ENCODE peak calls at places on chromosome 16, in seven cellular contexts. One of them, this sample, is unnamed.

GRCh38 chr16:81645303-81645702 is 133.8 kb upstream of the PLCG2 start:
- DNase-seq in breast epithelium: peak
- DNase-seq in upper lobe of right lung: no peak
- DNase-seq in BE2C: peak
- DNase-seq in transverse colon: peak
- DNase-seq in dorsolateral prefrontal cortex: peak
- DNase-seq in HL-60: no peak
- DNase-seq in this sample: no peak

GRCh38 chr16:5041604-5042133 is 7.9 kb upstream of the NAGPA start:
- DNase-seq in upper lobe of right lung: no peak
- DNase-seq in transverse colon: no peak
- DNase-seq in dorsolateral prefrontal cortex: no peak
- DNase-seq in HL-60: no peak
- DNase-seq in BE2C: no peak
- DNase-seq in breast epithelium: no peak
- DNase-seq in this sample: no peak

GRCh38 chr16:58222532-58223316 is 24.8 kb upstream of the CSNK2A2 start:
- DNase-seq in HL-60: no peak
- DNase-seq in transverse colon: no peak
- DNase-seq in breast epithelium: no peak
- DNase-seq in upper lobe of right lung: no peak
- DNase-seq in BE2C: no peak
- DNase-seq in dorsolateral prefrontal cortex: no peak
- DNase-seq in this sample: no peak

GRCh38 chr16:25692734-25693508 is 1.2 kb downstream of the HS3ST4 start:
- DNase-seq in breast epithelium: no peak
- DNase-seq in HL-60: no peak
- DNase-seq in BE2C: no peak
- DNase-seq in dorsolateral prefrontal cortex: no peak
- DNase-seq in transverse colon: no peak
- DNase-seq in upper lobe of right lung: no peak
- DNase-seq in this sample: no peak

GRCh38 chr16:47574091-47575054 is 113.2 kb downstream of the PHKB start:
- DNase-seq in dorsolateral prefrontal cortex: no peak
- DNase-seq in transverse colon: no peak
- DNase-seq in BE2C: no peak
- DNase-seq in breast epithelium: no peak
- DNase-seq in HL-60: no peak
- DNase-seq in upper lobe of right lung: no peak
- DNase-seq in this sample: no peak

GRCh38 chr16:3672571-3673041 is 18.1 kb downstream of the DNASE1 start:
- DNase-seq in HL-60: no peak
- DNase-seq in transverse colon: no peak
- DNase-seq in upper lobe of right lung: no peak
- DNase-seq in BE2C: no peak
- DNase-seq in breast epithelium: no peak
- DNase-seq in dorsolateral prefrontal cortex: no peak
- DNase-seq in this sample: no peak

GRCh38 chr16:87328846-87329245 is 11.7 kb upstream of the C16orf95 start:
- DNase-seq in BE2C: no peak
- DNase-seq in HL-60: no peak
- DNase-seq in dorsolateral prefrontal cortex: no peak
- DNase-seq in upper lobe of right lung: peak
- DNase-seq in transverse colon: peak
- DNase-seq in breast epithelium: no peak
- DNase-seq in this sample: no peak

GRCh38 chr16:4944333-4945281 is 7.7 kb upstream of the PPL start:
- DNase-seq in BE2C: peak
- DNase-seq in breast epithelium: peak
- DNase-seq in HL-60: peak
- DNase-seq in upper lobe of right lung: peak
- DNase-seq in dorsolateral prefrontal cortex: no peak
- DNase-seq in transverse colon: peak
- DNase-seq in this sample: peak

GRCh38 chr16:54280751-54281150 is 5.8 kb downstream of the IRX3 start:
- DNase-seq in upper lobe of right lung: no peak
- DNase-seq in breast epithelium: no peak
- DNase-seq in transverse colon: no peak
- DNase-seq in HL-60: no peak
- DNase-seq in BE2C: no peak
- DNase-seq in dorsolateral prefrontal cortex: no peak
- DNase-seq in this sample: no peak

GRCh38 chr16:68992521-68992920 is 112.9 kb upstream of the HAS3 start:
- DNase-seq in transverse colon: no peak
- DNase-seq in upper lobe of right lung: no peak
- DNase-seq in HL-60: no peak
- DNase-seq in dorsolateral prefrontal cortex: no peak
- DNase-seq in breast epithelium: no peak
- DNase-seq in BE2C: no peak
- DNase-seq in this sample: no peak

GRCh38 chr16:76335187-76335974 is 58.2 kb downstream of the CNTNAP4 start:
- DNase-seq in HL-60: no peak
- DNase-seq in breast epithelium: no peak
- DNase-seq in transverse colon: no peak
- DNase-seq in BE2C: no peak
- DNase-seq in dorsolateral prefrontal cortex: no peak
- DNase-seq in upper lobe of right lung: no peak
- DNase-seq in this sample: no peak

GRCh38 chr16:29972500-29972899 is 1.2 kb upstream of the TAOK2 start:
- DNase-seq in breast epithelium: no peak
- DNase-seq in dorsolateral prefrontal cortex: no peak
- DNase-seq in upper lobe of right lung: no peak
- DNase-seq in transverse colon: no peak
- DNase-seq in HL-60: no peak
- DNase-seq in BE2C: no peak
- DNase-seq in this sample: no peak

GRCh38 chr16:24508614-24509013 is 30.8 kb upstream of the RBBP6 start:
- DNase-seq in BE2C: no peak
- DNase-seq in upper lobe of right lung: no peak
- DNase-seq in dorsolateral prefrontal cortex: no peak
- DNase-seq in breast epithelium: no peak
- DNase-seq in HL-60: no peak
- DNase-seq in transverse colon: no peak
- DNase-seq in this sample: no peak

GRCh38 chr16:81277681-81278080 is 37.1 kb upstream of the GAN start:
- DNase-seq in breast epithelium: peak
- DNase-seq in dorsolateral prefrontal cortex: no peak
- DNase-seq in HL-60: no peak
- DNase-seq in transverse colon: peak
- DNase-seq in upper lobe of right lung: peak
- DNase-seq in BE2C: no peak
- DNase-seq in this sample: no peak

GRCh38 chr16:70576431-70577255 is 53.0 kb downstream of the SF3B3 start:
- DNase-seq in BE2C: no peak
- DNase-seq in breast epithelium: no peak
- DNase-seq in upper lobe of right lung: no peak
- DNase-seq in HL-60: peak
- DNase-seq in dorsolateral prefrontal cortex: peak
- DNase-seq in transverse colon: peak
- DNase-seq in this sample: no peak

GRCh38 chr16:26951950-26952349 is 114.8 kb upstream of the C16orf82 start:
- DNase-seq in transverse colon: no peak
- DNase-seq in dorsolateral prefrontal cortex: no peak
- DNase-seq in breast epithelium: no peak
- DNase-seq in BE2C: no peak
- DNase-seq in upper lobe of right lung: no peak
- DNase-seq in HL-60: no peak
- DNase-seq in this sample: no peak

GRCh38 chr16:52469775-52470174 is 77.2 kb downstream of the TOX3 start:
- DNase-seq in dorsolateral prefrontal cortex: no peak
- DNase-seq in upper lobe of right lung: no peak
- DNase-seq in HL-60: no peak
- DNase-seq in breast epithelium: no peak
- DNase-seq in BE2C: no peak
- DNase-seq in transverse colon: no peak
- DNase-seq in this sample: no peak

GRCh38 chr16:78871241-78871640 is 729.3 kb downstream of the MAF start:
- DNase-seq in dorsolateral prefrontal cortex: no peak
- DNase-seq in upper lobe of right lung: no peak
- DNase-seq in breast epithelium: no peak
- DNase-seq in HL-60: no peak
- DNase-seq in transverse colon: no peak
- DNase-seq in BE2C: no peak
- DNase-seq in this sample: no peak

GRCh38 chr16:57627184-57627871 is 1.1 kb upstream of the ADGRG1 start:
- DNase-seq in BE2C: no peak
- DNase-seq in breast epithelium: peak
- DNase-seq in dorsolateral prefrontal cortex: no peak
- DNase-seq in transverse colon: no peak
- DNase-seq in upper lobe of right lung: no peak
- DNase-seq in HL-60: no peak
- DNase-seq in this sample: no peak

GRCh38 chr16:24337013-24337412 is 80.9 kb downstream of the CACNG3 start:
- DNase-seq in BE2C: no peak
- DNase-seq in upper lobe of right lung: no peak
- DNase-seq in HL-60: no peak
- DNase-seq in breast epithelium: no peak
- DNase-seq in dorsolateral prefrontal cortex: no peak
- DNase-seq in transverse colon: no peak
- DNase-seq in this sample: no peak

GRCh38 chr16:10624527-10624926 is 44.1 kb upstream of the EMP2 start:
- DNase-seq in breast epithelium: no peak
- DNase-seq in upper lobe of right lung: no peak
- DNase-seq in transverse colon: no peak
- DNase-seq in dorsolateral prefrontal cortex: no peak
- DNase-seq in HL-60: no peak
- DNase-seq in BE2C: no peak
- DNase-seq in this sample: no peak

DNA sequence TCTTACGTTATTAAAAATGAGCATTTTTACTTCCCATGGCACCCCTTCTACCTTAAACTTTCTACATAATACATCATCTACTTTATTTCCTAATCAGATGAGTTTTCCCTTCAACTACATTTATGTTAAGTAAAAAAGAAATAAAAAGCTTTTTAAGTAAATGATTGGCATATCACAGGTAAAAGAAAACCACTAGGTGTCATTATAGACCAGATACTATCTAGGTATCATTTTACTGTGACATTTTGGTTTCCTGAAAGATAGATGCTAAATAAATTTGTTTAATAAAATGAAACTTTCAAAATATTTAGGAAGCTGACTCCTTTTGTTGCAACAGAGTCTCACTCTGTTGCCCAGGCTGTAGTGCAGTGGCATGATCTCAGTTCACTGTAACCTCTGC is 3.8 kb upstream of the CMTM1 start:
- DNase-seq in breast epithelium: no peak
- DNase-seq in transverse colon: no peak
- DNase-seq in dorsolateral prefrontal cortex: no peak
- DNase-seq in BE2C: no peak
- DNase-seq in HL-60: no peak
- DNase-seq in upper lobe of right lung: no peak
- DNase-seq in this sample: no peak
- TF ChIP-seq CTCF in breast epithelium: no peak
- TF ChIP-seq CTCF in transverse colon: no peak
- TF ChIP-seq CTCF in dorsolateral prefrontal cortex: no peak
- TF ChIP-seq CTCF in BE2C: no peak
- TF ChIP-seq CTCF in HL-60: no peak
- TF ChIP-seq CTCF in upper lobe of right lung: no peak
- TF ChIP-seq CTCF in this sample: no peak

DNA sequence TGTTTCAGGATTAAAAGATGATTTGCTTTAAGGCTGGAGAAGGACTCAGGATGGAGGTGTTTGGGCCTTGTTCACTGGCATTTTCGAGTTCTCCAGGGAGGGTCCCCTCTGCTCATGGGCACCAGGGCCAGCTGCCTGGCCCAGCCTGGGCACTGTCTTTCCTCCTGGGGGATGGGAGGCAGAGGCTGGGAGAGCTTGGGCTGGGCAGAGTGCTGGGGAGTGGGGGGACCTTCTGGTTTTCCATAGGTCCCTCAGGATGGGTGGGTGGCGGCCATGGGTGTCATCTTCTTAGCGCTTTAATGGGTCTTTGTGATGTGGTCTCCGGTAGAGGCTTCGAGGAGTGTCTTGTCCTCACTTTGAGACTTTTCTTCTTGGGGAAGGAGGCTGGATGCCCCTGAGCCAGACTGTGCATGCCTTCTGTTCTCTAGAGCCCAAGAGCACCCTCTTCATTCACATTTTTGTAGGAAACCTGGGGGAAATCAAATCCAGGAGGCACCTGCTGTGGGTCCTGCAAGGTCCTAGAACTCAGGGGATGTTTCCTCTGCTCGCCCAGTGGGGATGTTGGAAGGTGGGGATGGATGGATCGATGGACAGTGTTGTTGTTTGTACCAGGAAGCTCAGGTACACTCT is 5.7 kb downstream of the NKD1 start:
- DNase-seq in breast epithelium: no peak
- DNase-seq in BE2C: no peak
- DNase-seq in HL-60: no peak
- DNase-seq in transverse colon: no peak
- DNase-seq in upper lobe of right lung: no peak
- DNase-seq in dorsolateral prefrontal cortex: no peak
- DNase-seq in this sample: no peak
- H3K4me3 ChIP-seq in breast epithelium: no peak
- H3K4me3 ChIP-seq in BE2C: no peak
- H3K4me3 ChIP-seq in HL-60: no peak
- H3K4me3 ChIP-seq in transverse colon: no peak
- H3K4me3 ChIP-seq in upper lobe of right lung: no peak
- H3K4me3 ChIP-seq in dorsolateral prefrontal cortex: no peak
- H3K4me3 ChIP-seq in this sample: no peak

DNA sequence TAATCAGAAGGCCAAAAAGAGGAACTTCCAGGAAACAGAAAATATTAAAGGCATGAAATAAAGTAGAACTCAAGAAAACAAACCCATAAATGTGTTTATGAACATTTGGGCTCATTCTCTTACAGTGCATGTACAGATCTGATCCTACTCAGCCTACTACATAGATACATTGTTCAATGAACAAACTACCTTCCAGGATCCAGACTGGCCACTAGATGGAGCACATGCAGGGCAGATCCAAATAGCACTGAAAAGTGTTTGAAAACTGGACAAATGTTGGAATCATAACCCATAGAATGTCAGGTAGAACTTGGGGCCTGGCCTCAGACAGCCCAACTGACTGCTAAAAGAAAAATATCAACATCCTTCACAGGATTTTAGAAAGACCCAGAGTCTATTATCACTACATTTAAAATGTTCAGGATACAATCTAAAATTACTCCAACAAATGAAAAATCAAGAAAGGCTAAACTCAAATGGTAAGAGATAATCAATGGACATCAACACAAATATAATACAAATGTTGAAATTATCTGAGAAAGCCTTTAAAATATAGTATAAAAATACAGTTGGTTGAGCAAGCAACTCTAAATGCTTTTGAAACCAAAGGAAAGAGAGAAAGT is 122.4 kb upstream of the NUDT7 start:
- DNase-seq in breast epithelium: no peak
- DNase-seq in BE2C: peak
- DNase-seq in transverse colon: peak
- DNase-seq in upper lobe of right lung: no peak
- DNase-seq in dorsolateral prefrontal cortex: no peak
- DNase-seq in HL-60: no peak
- DNase-seq in this sample: peak
- TF ChIP-seq CTCF in breast epithelium: peak
- TF ChIP-seq CTCF in BE2C: peak
- TF ChIP-seq CTCF in transverse colon: peak
- TF ChIP-seq CTCF in upper lobe of right lung: peak
- TF ChIP-seq CTCF in dorsolateral prefrontal cortex: peak
- TF ChIP-seq CTCF in HL-60: peak
- TF ChIP-seq CTCF in this sample: no peak

DNA sequence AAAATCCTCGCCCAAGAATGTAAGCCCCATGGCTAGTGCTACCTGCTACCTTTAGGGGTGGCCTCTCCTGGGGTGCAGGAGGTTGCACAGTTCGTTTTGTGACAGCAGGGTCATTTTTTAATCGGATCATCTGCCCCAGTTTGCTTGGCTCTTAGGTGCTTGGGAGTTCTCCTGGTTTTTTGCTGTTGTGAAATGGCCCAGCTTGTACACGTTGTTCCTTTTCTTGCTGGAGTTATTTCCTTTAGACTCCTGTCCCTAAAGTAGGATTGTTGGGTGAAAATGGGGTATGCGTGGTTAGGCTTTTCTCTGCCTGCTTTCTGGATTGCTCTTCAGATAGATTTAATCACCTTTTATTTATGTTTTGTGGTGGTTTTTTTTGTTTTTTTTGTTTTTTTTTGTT is 25.8 kb downstream of the ABCC1 start:
- DNase-seq in breast epithelium: no peak
- DNase-seq in BE2C: no peak
- DNase-seq in HL-60: no peak
- DNase-seq in upper lobe of right lung: no peak
- DNase-seq in transverse colon: no peak
- DNase-seq in dorsolateral prefrontal cortex: no peak
- DNase-seq in this sample: no peak
- H3K4me3 ChIP-seq in breast epithelium: no peak
- H3K4me3 ChIP-seq in BE2C: no peak
- H3K4me3 ChIP-seq in HL-60: no peak
- H3K4me3 ChIP-seq in upper lobe of right lung: no peak
- H3K4me3 ChIP-seq in transverse colon: no peak
- H3K4me3 ChIP-seq in dorsolateral prefrontal cortex: no peak
- H3K4me3 ChIP-seq in this sample: no peak

This sample was measured in tibial nerve.